ENCODE peak calls at places on chromosomes 16 and 17, in five cellular contexts. Q is mucosa of descending colon, K is mesenchymal stem cell, F is OCI-LY7, O is small intestine. P is an unnamed sample. For H3K4me1 and H3K9me3, the result is how much of the 10 kb centered on the place peaks cover.

GRCh38 chr16:7524419-7524818 is 191.8 kb downstream of the RBFOX1 start:
- DNase-seq in F (no peak), K (no peak), Q (no peak), O (no peak), P (no peak)

GRCh38 chr16:22326771-22327445 is 29.7 kb downstream of the POLR3E start:
- DNase-seq in Q (no peak), O (no peak), K (no peak), F (no peak), P (no peak)

GRCh38 chr17:7330099-7331015 is 1.2 kb upstream of the NEURL4 start:
- DNase-seq in Q (peak), F (peak), O (peak), K (peak), P (peak)

GRCh38 chr16:69745232-69745612 is 9.5 kb downstream of the NOB1 start:
- DNase-seq in Q (no peak), K (no peak), O (no peak), F (no peak), P (no peak)

GRCh38 chr17:77510133-77510796 is 369.5 kb downstream of the SEC14L1 start:
- DNase-seq in O (no peak), F (no peak), Q (no peak), K (no peak), P (no peak)

GRCh38 chr16:31251435-31251834 is 8.3 kb upstream of the ITGAM start:
- DNase-seq in Q (no peak), O (no peak), K (no peak), F (no peak), P (no peak)

GRCh38 chr16:58032710-58033293 is 7.2 kb downstream of the MMP15 start:
- DNase-seq in O (no peak), F (no peak), K (no peak), Q (no peak), P (peak)

GRCh38 chr17:57448288-57449283 is 192.3 kb downstream of the MSI2 start:
- DNase-seq in O (peak), Q (no peak), F (no peak), K (no peak), P (no peak)

GRCh38 chr16:67862623-67863583 is 9.9 kb upstream of the EDC4 start:
- DNase-seq in Q (no peak), F (no peak), O (no peak), K (peak), P (no peak)

GRCh38 chr16:57260294-57260929 is 15.4 kb downstream of the ARL2BP start:
- DNase-seq in O (no peak), Q (no peak), F (peak), K (peak), P (peak)

GRCh38 chr17:43864161-43864706 is 17.3 kb downstream of the CD300LG start:
- DNase-seq in O (no peak), F (no peak), Q (no peak), K (no peak), P (no peak)

GRCh38 chr17:72407336-72408121 is 286.7 kb downstream of the SOX9 start:
- DNase-seq in O (peak), F (peak), K (peak), Q (peak), P (peak)

GRCh38 chr16:79867425-79867997 is 267.0 kb upstream of the MAF start:
- DNase-seq in O (no peak), Q (no peak), F (no peak), K (no peak), P (no peak)

GRCh38 chr17:79500738-79501533 is 109.9 kb downstream of the RBFOX3 start:
- DNase-seq in Q (no peak), K (no peak), F (no peak), O (peak), P (peak)

GRCh38 chr16:56617212-56618085 is 8.1 kb upstream of the MT1E start:
- DNase-seq in F (no peak), O (peak), Q (peak), K (peak), P (peak)

GRCh38 chr16:54096607-54097006 is 190.0 kb downstream of the IRX3 start:
- DNase-seq in K (no peak), F (no peak), O (no peak), Q (no peak), P (no peak)

GRCh38 chr17:4899341-4900230 is at the start of gene C17orf107:
- DNase-seq in F (no peak), O (peak), Q (peak), K (no peak), P (peak)

GRCh38 chr17:63701477-63702222 is 1.7 kb upstream of the LIMD2 start:
- DNase-seq in Q (peak), O (peak), K (no peak), F (peak), P (no peak)

GRCh38 chr16:51049276-51049675 is 101.8 kb downstream of the SALL1 start:
- DNase-seq in Q (no peak), F (no peak), O (no peak), K (no peak), P (no peak)

GRCh38 chr17:32546031-32546444 is 59.2 kb downstream of the CDK5R1 start:
- DNase-seq in O (no peak), F (no peak), K (no peak), Q (no peak), P (no peak)

GRCh38 chr16:4133897-4134372 is 17.7 kb upstream of the ADCY9 start:
- DNase-seq in F (no peak), Q (no peak), O (no peak), K (no peak), P (no peak)

GRCh38 chr17:4109424-4109823 is 33.4 kb downstream of the ZZEF1 start:
- DNase-seq in O (no peak), K (no peak), F (no peak), Q (no peak), P (no peak)

GRCh38 chr17:75574404-75575093 is 13.1 kb upstream of the MYO15B start:
- DNase-seq in F (no peak), K (no peak), Q (no peak), O (no peak), P (peak)

GRCh38 chr16:23587726-23588125 is 8.4 kb downstream of the NDUFAB1 start:
- DNase-seq in O (no peak), K (peak), F (no peak), Q (no peak), P (no peak)

GRCh38 chr16:177394-177822 is 928 bp downstream of the HBA1 start:
- DNase-seq in Q (no peak), K (no peak), F (no peak), O (no peak), P (peak)

GRCh38 chr17:40909755-40910154 is 24.7 kb upstream of the KRT20 start:
- DNase-seq in O (no peak), K (peak), F (no peak), Q (no peak), P (peak)

GRCh38 chr17:72334205-72334604 is 213.4 kb downstream of the SOX9 start:
- DNase-seq in F (no peak), O (no peak), Q (no peak), K (peak), P (no peak)

GRCh38 chr16:58615280-58615679 is 14.3 kb downstream of the CNOT1 start:
- DNase-seq in Q (no peak), F (no peak), O (no peak), K (no peak), P (no peak)

GRCh38 chr17:38485146-38485468 is 56.8 kb downstream of the ARHGAP23 start:
- DNase-seq in Q (no peak), F (no peak), K (no peak), O (no peak), P (no peak)

GRCh38 chr17:19579867-19580565 is 46.4 kb downstream of the SLC47A1 start:
- DNase-seq in Q (no peak), K (no peak), F (no peak), O (no peak), P (no peak)

GRCh38 chr16:74951676-74952075 is 33.2 kb downstream of the WDR59 start:
- DNase-seq in K (no peak), O (no peak), Q (no peak), F (no peak), P (no peak)

GRCh38 chr16:66617728-66618127 is 13.2 kb downstream of the CMTM3 start:
- DNase-seq in K (peak), Q (no peak), F (no peak), O (no peak), P (no peak)

GRCh38 chr17:80840011-80840410 is 151.6 kb upstream of the CHMP6 start:
- DNase-seq in F (no peak), Q (no peak), O (no peak), K (no peak), P (no peak)

DNA sequence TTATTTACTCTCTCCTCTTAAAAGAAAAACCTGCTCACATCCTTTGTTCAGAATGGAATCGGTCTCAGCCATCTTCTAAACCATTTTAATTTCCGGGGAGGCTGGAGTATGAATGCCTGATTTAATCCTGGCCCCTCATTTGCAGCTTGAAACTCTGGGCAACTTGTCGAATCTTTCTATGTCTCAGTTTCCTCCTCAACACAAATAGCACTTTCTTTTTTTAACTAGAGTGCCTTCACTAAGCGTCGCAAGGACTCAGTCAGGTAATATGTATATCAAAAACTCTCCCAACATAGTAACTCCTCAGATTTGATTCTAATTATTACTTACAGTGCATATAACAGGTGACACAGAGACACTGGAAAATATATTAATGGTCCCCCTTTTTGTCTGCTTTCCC is 18.5 kb downstream of the SNN start:
- DNase-seq in F (peak), Q (no peak), O (no peak), K (no peak), P (no peak)
- H3K4me1 ChIP-seq in F (half or more), Q (under half), O (under half), K (under half), P (under half)

DNA sequence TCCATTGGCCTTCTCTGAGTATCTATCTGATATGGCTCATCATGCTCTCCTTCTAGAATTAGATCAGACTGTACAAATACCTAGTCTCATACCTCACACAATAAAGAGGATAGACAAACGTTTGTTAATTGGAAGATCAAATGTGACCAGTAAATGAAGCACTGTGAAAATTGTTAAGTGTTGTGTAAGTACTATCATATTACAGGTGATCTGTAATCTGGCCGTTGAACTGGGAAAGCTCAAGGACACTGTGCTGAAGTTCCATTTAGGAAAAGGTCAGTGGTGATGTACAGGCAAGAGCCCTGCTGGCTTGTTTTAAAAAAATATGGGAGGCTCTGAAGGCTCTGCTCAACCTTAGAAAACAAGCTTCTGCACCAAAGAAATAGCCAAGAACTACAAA is 38.5 kb upstream of the CORO6 start:
- DNase-seq in K (no peak), Q (no peak), F (no peak), O (no peak), P (no peak)
- H3K4me3 ChIP-seq in K (no peak), Q (no peak), F (no peak), O (no peak), P (no peak)

DNA sequence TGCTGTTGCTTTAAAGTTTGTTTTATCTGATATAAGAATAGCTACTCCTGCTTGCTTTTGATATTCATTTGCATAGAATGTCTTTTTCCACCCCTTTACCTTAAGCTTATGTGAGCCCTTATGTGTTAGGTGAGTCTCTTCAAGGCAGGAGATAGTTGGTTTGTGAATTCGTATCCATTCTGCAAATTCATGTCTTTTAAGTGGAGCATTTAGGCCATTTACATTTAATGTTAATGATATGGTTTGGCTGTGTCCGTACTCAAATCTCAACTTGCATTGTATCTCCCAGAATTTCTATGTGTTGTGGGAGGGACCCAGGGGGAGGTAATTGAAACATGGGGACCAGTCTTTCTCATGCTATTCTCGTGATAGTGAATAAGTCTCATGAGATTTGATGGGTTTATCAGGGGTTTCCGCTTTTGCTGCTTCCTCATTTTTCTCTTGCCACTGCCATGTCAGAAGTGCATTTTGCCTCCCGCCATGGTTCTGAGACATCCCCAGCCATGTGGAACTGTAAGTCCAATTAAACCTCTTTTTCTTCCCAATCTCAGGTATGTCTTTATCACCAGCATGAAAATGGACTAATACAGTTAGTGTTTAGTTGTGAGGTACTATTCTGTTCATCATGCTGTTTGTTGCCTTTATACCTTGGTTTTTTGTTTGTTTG is 27.2 kb downstream of the ATF7IP2 start:
- DNase-seq in O (no peak), F (no peak), K (no peak), Q (no peak), P (no peak)
- H3K9me3 ChIP-seq in O (under half), F (under half), K (half or more), Q (half or more), P (under half)

GRCh38 chr16:12207939-12208338 is 231.4 kb downstream of the SNX29 start:
- DNase-seq in F (no peak), Q (no peak), O (no peak), K (no peak), P (no peak)
- H3K4me1 ChIP-seq in F (under half), Q (under half), O (under half), K (under half), P (under half)

GRCh38 chr17:36600936-36601302 is 464 bp upstream of the MRM1 start:
- DNase-seq in F (peak), K (no peak), O (no peak), Q (no peak), P (peak)
- H3K4me3 ChIP-seq in F (peak), K (peak), O (peak), Q (peak), P (peak)

GRCh38 chr16:2856061-2856670 is 1.8 kb downstream of the PRSS22 start:
- DNase-seq in K (no peak), F (peak), O (no peak), Q (no peak), P (peak)

GRCh38 chr16:2857451-2858244 is at the start of gene PRSS22:
- DNase-seq in O (peak), F (no peak), Q (peak), K (peak), P (peak)

GRCh38 chr16:2855536-2855935 is 2.4 kb downstream of the PRSS22 start:
- DNase-seq in O (no peak), F (no peak), Q (no peak), K (no peak), P (no peak)

GRCh38 chr16:2858245-2859025 is 465 bp upstream of the PRSS22 start:
- DNase-seq in O (peak), Q (peak), F (no peak), K (no peak), P (peak)

DNA sequence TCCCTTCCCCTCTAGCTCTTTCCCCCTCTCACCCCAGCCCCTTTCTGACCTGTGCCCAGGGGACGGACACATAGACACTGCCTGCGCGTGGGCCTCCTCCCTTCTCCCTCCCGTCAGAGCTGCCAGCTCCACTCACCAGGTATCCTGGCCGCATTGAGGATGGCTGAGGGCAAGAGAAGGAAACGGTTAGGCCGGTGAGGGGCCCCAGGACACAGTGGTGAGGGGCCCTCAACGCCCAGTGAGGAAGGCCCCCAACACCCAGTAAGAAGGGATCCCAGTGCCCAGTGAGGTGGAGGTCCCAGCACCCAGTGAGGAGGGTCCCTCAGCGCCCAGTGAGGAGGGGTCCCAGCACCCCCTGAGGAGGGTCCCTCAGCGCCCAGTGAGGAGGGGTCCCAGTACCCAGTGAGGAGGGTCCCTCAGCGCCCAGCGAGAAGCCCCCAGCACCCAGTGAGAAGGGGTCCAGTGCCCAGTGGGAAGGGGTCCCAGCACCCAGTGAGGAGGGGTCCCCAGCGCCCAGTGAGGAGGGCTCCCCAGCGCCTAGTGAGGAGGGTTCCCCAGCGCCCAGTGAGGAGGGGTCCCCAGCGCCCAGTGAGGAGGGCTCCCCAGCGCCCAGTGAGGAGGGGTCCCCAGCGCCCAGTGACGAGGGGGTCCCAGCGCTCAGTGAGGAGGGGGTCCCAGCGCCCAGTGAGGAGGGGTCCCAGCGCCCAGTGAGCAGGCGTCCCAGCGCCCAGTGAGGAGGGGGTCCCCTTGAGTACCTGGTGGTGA is 1.1 kb downstream of the PRSS22 start:
- DNase-seq in K (no peak), F (no peak), Q (no peak), O (no peak), P (no peak)
- H3K9me3 ChIP-seq in K (under half), F (under half), Q (under half), O (under half), P (under half)

GRCh38 chr17:42142371-42142896 is 12.4 kb downstream of the RAB5C start:
- DNase-seq in F (no peak), K (peak), O (no peak), Q (no peak), P (no peak)

GRCh38 chr17:42141382-42141781 is 13.4 kb downstream of the RAB5C start:
- DNase-seq in O (no peak), F (no peak), K (no peak), Q (no peak), P (no peak)

GRCh38 chr17:42135664-42136653 is 13.4 kb downstream of the HSPB9 start:
- DNase-seq in F (peak), O (peak), K (peak), Q (peak), P (peak)

GRCh38 chr17:42136654-42137051 is 14.0 kb downstream of the HSPB9 start:
- DNase-seq in O (no peak), Q (no peak), F (no peak), K (no peak), P (no peak)

DNA sequence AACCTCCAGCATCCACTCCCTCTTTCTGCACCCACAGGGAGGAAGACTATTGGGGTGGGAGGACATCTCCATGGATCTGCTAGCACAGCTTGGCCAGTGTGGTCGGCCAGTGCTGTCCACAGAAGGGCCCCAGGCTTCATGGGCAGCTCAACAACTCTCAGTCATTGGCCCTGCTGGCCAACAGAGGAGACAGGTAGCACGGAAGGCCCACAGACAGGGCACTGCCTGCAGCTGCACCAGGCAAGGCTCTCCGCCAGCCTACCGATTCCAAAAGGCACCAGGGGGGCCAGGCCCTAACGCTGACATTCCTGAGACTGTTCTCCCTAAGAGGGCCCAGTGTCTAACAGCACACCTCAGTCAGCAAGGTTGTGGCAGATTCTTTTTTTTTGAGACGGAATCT is 15.7 kb downstream of the RAB5C start:
- DNase-seq in O (no peak), K (no peak), F (no peak), Q (no peak), P (no peak)
- H3K4me1 ChIP-seq in O (under half), K (under half), F (half or more), Q (under half), P (under half)

P was measured in hepatocyte.